ENCODE peak calls at places on chromosomes 4 and X, in ten cellular contexts. L is fibroblast of lung, R is SK-N-SH, Z is mesendoderm, Q is A549, C is heart right ventricle, B is pancreas, P is tibial nerve, U is GM23248, X is transverse colon. G is an unnamed sample.

GRCh38 chr4:153038493-153039311 is 102.6 kb downstream of the FHDC1 start:
- DNase-seq in C (no peak), U (no peak), P (no peak), Z (no peak), Q (no peak), R (no peak), L (no peak), X (no peak), B (no peak), G (no peak)

GRCh38 chrX:132704769-132705168 is 215.9 kb upstream of the MBNL3 start:
- DNase-seq in C (no peak), X (no peak), R (no peak), L (no peak), U (no peak), B (no peak), P (no peak), Z (peak; percentile 52), Q (no peak), G (no peak)

GRCh38 chr4:2260336-2261109 is 1.4 kb downstream of the MXD4 start:
- DNase-seq in Q (no peak), B (peak; percentile 56), X (peak; percentile 15), R (no peak), U (peak; percentile 53), L (no peak), P (peak; percentile 13), C (peak; percentile 15), Z (no peak), G (peak; percentile 22)

GRCh38 chr4:60891947-60892346 is 308.2 kb upstream of the ADGRL3 start:
- DNase-seq in Q (no peak), X (no peak), R (no peak), C (no peak), U (no peak), Z (no peak), L (no peak), P (no peak), B (no peak), G (no peak)

GRCh38 chr4:10460313-10461047 is 3.3 kb upstream of the ZNF518B start:
- DNase-seq in P (no peak), L (no peak), B (no peak), C (no peak), Q (no peak), U (no peak), Z (no peak), R (no peak), X (no peak), G (no peak)

GRCh38 chr4:98447648-98448047 is 186.5 kb downstream of the RAP1GDS1 start:
- DNase-seq in L (no peak), P (no peak), C (no peak), R (no peak), X (peak; percentile 11), Z (peak; percentile 35), U (no peak), B (no peak), Q (no peak), G (no peak)

GRCh38 chr4:164396439-164396838 is 357.5 kb upstream of the SMIM31 start:
- DNase-seq in Z (peak; percentile 11), Q (no peak), P (no peak), B (no peak), C (no peak), X (no peak), L (peak; percentile 21), R (no peak), U (no peak), G (no peak)

GRCh38 chrX:2145672-2146412 is 354.9 kb downstream of the DHRSX start:
- DNase-seq in C (no peak), L (no peak), B (no peak), R (no peak), Q (no peak), U (peak; percentile 20), Z (peak; percentile 27), P (no peak), X (no peak), G (no peak)

GRCh38 chr4:4394644-4395043 is 7.7 kb downstream of the NSG1 start:
- DNase-seq in B (no peak), Z (no peak), C (no peak), L (peak; percentile 69), R (peak; percentile 59), P (no peak), X (no peak), U (no peak), Q (no peak), G (no peak)

GRCh38 chr4:116839826-116840225 is 245.6 kb downstream of the TRAM1L1 start:
- DNase-seq in Q (no peak), P (no peak), B (no peak), U (no peak), Z (no peak), C (no peak), L (peak; percentile 73), X (no peak), R (no peak), G (no peak)

DNA sequence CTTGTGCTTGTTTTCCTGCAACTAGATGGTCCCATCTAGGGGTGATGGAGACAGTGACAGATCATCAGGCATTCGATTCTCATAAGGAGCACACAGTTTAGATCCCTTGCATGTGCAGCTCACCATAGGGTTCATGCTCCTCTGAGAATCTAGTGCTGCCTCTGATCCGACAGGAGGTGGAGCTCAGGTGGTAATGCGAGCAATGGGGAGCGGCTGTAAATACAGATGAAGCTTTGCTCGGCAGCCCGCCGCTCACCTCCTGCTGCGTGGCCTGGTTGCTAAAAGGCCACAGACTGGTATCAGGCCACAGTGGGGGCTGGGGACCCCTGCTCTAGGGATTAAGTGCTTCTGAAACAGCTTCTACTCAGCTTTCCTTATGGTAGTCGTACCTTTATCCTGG is 28.5 kb upstream of the CCDC110 start:
- DNase-seq in R (no peak), B (no peak), C (no peak), U (no peak), L (no peak), P (no peak), X (no peak), Q (no peak), Z (no peak), G (no peak)
- H3K27ac ChIP-seq in R (no peak overlapping the region), B (no peak overlapping the region), C (no peak overlapping the region), U (no peak overlapping the region), L (no peak overlapping the region), P (no peak overlapping the region), X (no peak overlapping the region), Q (no peak overlapping the region), Z (no peak overlapping the region), G (no peak overlapping the region)

DNA sequence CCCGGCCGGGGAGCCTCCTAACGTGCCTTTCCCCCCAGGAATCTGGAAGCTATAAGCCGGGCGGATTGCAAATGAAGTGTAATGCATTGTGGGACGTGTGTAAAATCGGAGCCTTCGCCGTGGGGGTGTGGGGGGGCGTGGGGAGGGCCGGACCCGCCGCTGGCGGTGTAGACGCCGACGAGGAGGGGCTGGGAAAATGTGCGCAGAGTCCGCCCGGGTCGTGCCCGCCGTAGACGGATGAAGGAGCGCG is 1.3 kb downstream of the STOX2 start:
- DNase-seq in Q (no peak), U (no peak), X (no peak), B (no peak), C (no peak), L (no peak), R (peak; percentile 73), Z (no peak), P (no peak), G (no peak)
- H3K27ac ChIP-seq in Q (no peak overlapping the region), U (no peak overlapping the region), X (peak overlapping the region; percentile 73), B (no peak overlapping the region), C (no peak overlapping the region), L (no peak overlapping the region), R (peak overlapping the region; percentile 95), Z (peak overlapping the region; percentile 17), P (no peak overlapping the region), G (peak overlapping the region; percentile 92)

GRCh38 chrX:19728083-19728648 is 159.2 kb downstream of the SH3KBP1 start:
- DNase-seq in U (no peak), C (no peak), R (no peak), Z (no peak), L (no peak), Q (no peak), B (no peak), P (no peak), X (no peak), G (no peak)

GRCh38 chrX:19728915-19729314 is 158.5 kb downstream of the SH3KBP1 start:
- DNase-seq in B (no peak), Z (no peak), Q (no peak), R (no peak), U (no peak), L (peak; percentile 57), C (no peak), X (no peak), P (no peak), G (no peak)

GRCh38 chrX:19731307-19731706 is 156.1 kb downstream of the SH3KBP1 start:
- DNase-seq in Z (no peak), L (no peak), B (no peak), X (no peak), R (no peak), U (no peak), P (no peak), C (no peak), Q (no peak), G (no peak)

GRCh38 chrX:19725545-19726102 is 161.8 kb downstream of the SH3KBP1 start:
- DNase-seq in C (no peak), L (no peak), Z (no peak), U (no peak), R (no peak), B (no peak), P (no peak), Q (no peak), X (no peak), G (no peak)

DNA sequence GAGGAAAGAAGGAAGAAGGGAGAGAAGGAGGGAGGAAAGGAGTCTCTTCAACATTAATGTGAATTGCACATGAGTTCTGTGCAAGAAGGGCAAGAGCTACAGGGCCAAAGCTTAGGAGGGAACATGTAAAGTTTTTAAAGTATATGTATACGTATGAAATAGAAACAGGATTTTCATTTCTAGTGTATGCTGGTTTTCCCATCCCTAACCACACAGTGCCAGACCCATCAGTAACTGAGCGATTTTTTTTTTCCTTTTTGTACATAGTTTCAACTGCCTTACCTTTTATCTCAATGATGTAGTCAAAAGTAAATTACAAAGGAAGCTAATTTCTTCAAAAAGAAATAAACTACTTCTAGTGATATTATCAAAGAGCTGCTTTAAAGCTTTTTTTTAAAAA is 157.6 kb downstream of the SH3KBP1 start:
- DNase-seq in U (no peak), B (no peak), Z (no peak), L (no peak), C (no peak), R (no peak), X (no peak), Q (no peak), P (no peak), G (no peak)
- H3K27ac ChIP-seq in U (no peak overlapping the region), B (no peak overlapping the region), Z (no peak overlapping the region), L (no peak overlapping the region), C (no peak overlapping the region), R (no peak overlapping the region), X (no peak overlapping the region), Q (no peak overlapping the region), P (no peak overlapping the region), G (no peak overlapping the region)

DNA sequence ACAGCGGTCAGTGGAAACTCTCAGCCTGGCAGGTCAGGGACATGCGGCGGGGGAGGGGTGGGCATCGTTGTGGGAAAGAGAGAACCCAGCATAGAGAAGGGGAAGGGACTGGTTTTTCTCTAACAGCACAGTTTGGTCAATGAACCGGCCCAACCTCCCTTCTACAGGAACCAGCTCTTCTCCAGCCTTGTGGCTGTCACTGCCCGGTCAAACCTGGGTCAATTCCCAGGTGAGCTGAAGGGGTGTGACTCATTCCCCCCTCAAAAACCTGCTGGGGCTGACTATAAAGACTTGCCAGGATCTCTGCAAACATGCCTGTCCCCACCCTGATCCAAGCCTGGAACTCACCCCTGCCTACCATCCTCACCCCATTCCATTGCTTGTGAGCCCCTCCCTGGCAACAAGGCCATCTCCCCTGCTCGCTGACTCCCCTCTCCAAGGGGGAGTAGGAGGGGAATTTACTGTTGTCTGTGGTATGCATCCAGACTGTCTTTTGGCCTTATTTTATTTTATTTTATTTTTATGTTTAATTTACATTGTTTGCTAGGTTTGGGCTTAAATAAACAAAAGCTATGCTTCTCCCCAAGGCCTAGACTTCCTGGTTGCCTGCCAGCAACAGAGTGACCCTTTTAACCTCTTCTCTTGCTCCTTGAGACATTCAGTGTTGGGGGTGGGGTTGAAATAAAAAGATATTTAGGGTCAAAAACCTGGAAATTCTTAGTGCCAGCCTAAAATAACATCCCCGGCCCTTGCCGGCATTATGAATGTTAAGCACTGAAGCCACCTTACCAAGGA is 49.6 kb downstream of the TSC22D3 start:
- DNase-seq in X (no peak), R (no peak), U (no peak), Z (no peak), B (no peak), Q (no peak), P (no peak), L (no peak), C (no peak), G (no peak)
- H3K27ac ChIP-seq in X (peak overlapping the region; percentile 12), R (no peak overlapping the region), U (no peak overlapping the region), Z (no peak overlapping the region), B (no peak overlapping the region), Q (peak overlapping the region; percentile 34), P (no peak overlapping the region), L (no peak overlapping the region), C (no peak overlapping the region), G (peak overlapping the region; percentile 59)